ENCODE peak calls at places on chromosomes 2 and 18, in four cellular contexts. Q is neuronal stem cell, I is IMR-90, L is mesenchymal stem cell. Y is an unnamed sample.

GRCh38 chr2:19826874-19827273 is 74.9 kb downstream of the TTC32 start:
- DNase-seq in Q (no peak), I (no peak), L (no peak), Y (no peak)

GRCh38 chr2:121653035-121653434 is 3.8 kb upstream of the CLASP1 start:
- DNase-seq in Q (no peak), I (no peak), L (no peak), Y (no peak)

GRCh38 chr2:67514515-67514914 is 117.4 kb downstream of the ETAA1 start:
- DNase-seq in Q (no peak), I (peak; percentile 94), L (peak; percentile 79), Y (no peak)

GRCh38 chr18:51390695-51391094 is 193.2 kb upstream of the MEX3C start:
- DNase-seq in Q (no peak), I (no peak), L (peak; percentile 64), Y (no peak)

GRCh38 chr18:79944126-79944731 is 7.2 kb downstream of the SLC66A2 start:
- DNase-seq in Q (no peak), I (no peak), L (no peak), Y (peak; percentile 28)

GRCh38 chr2:12005886-12006681 is 259.7 kb downstream of the LPIN1 start:
- DNase-seq in Q (no peak), I (no peak), L (no peak), Y (no peak)

GRCh38 chr2:70541481-70542020 is 12.1 kb downstream of the TGFA start:
- DNase-seq in Q (no peak), I (no peak), L (no peak), Y (no peak)

GRCh38 chr2:190497428-190497827 is 37.1 kb downstream of the NEMP2 start:
- DNase-seq in Q (peak; percentile 9), I (no peak), L (no peak), Y (no peak)

GRCh38 chr2:224017976-224018375 is 21.1 kb downstream of the SERPINE2 start:
- DNase-seq in Q (no peak), I (no peak), L (no peak), Y (no peak)

GRCh38 chr18:1954583-1955312 is 616.6 kb downstream of the METTL4 start:
- DNase-seq in Q (no peak), I (no peak), L (no peak), Y (no peak)

GRCh38 chr2:96527052-96527964 is 9.2 kb upstream of the ARID5A start:
- DNase-seq in Q (peak; percentile 23), I (peak; percentile 18), L (peak; percentile 51), Y (peak; percentile 61)

GRCh38 chr2:128834853-128835252 is 516.2 kb upstream of the HS6ST1 start:
- DNase-seq in Q (no peak), I (no peak), L (no peak), Y (no peak)

GRCh38 chr2:100321181-100321880 is 970 bp downstream of the LONRF2 start:
- DNase-seq in Q (peak; percentile 33), I (peak; percentile 21), L (peak; percentile 8), Y (peak; percentile 82)

GRCh38 chr18:48833701-48834394 is 116.9 kb downstream of the SMAD7 start:
- DNase-seq in Q (no peak), I (peak; percentile 23), L (peak; percentile 56), Y (peak; percentile 23)

GRCh38 chr2:5877360-5877759 is 185.2 kb downstream of the SOX11 start:
- DNase-seq in Q (no peak), I (peak; percentile 84), L (no peak), Y (no peak)

GRCh38 chr18:8894823-8895222 is 189.5 kb downstream of the MTCL1 start:
- DNase-seq in Q (no peak), I (no peak), L (no peak), Y (no peak)

GRCh38 chr18:5628512-5629255 is 84.9 kb upstream of the EPB41L3 start:
- DNase-seq in Q (peak; percentile 42), I (peak; percentile 17), L (peak; percentile 7), Y (no peak)

GRCh38 chr2:47654790-47655562 is 128.0 kb upstream of the MSH6 start:
- DNase-seq in Q (no peak), I (no peak), L (no peak), Y (peak; percentile 59)

GRCh38 chr2:47656715-47657600 is 126.0 kb upstream of the MSH6 start:
- DNase-seq in Q (no peak), I (no peak), L (peak; percentile 29), Y (no peak)

GRCh38 chr2:47653036-47653435 is 129.9 kb upstream of the MSH6 start:
- DNase-seq in Q (no peak), I (no peak), L (no peak), Y (no peak)

GRCh38 chr2:47653909-47654789 is 128.8 kb upstream of the MSH6 start:
- DNase-seq in Q (peak; percentile 31), I (peak; percentile 5), L (no peak), Y (peak; percentile 71)

DNA sequence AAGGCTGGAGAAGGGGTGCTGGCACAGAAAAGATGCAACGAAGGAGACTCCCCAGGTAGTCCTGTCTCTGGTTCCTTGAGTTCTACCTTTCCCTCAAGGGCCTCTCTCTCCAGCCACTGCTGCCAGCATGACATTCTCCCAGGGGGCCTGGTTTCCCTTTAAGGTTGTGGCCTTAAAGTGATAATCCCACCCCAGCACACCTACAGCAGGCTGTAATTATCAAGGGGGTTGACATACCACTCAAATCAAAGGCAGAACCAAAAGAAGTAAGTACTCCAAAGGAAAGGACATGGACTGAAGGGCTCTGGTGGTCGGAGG is 127.4 kb upstream of the MSH6 start:
- DNase-seq in Q (no peak), I (no peak), L (no peak), Y (no peak)
- H3K14ac ChIP-seq in Q (no peak overlapping the region), I (no peak overlapping the region), L (no peak overlapping the region), Y (no peak overlapping the region)

GRCh38 chr2:95274291-95275150 is at the start of gene PROM2:
- DNase-seq in Q (no peak), I (no peak), L (no peak), Y (peak; percentile 91)

GRCh38 chr2:95276244-95276887 is 2.1 kb downstream of the PROM2 start:
- DNase-seq in Q (no peak), I (no peak), L (no peak), Y (no peak)

GRCh38 chr2:95275601-95276243 is 1.5 kb downstream of the PROM2 start:
- DNase-seq in Q (no peak), I (no peak), L (no peak), Y (no peak)

GRCh38 chr2:95273911-95274290 is 348 bp upstream of the PROM2 start:
- DNase-seq in Q (no peak), I (no peak), L (no peak), Y (no peak)

GRCh38 chr2:95275151-95275515 is 884 bp downstream of the PROM2 start:
- DNase-seq in Q (no peak), I (no peak), L (no peak), Y (no peak)
- H3K14ac ChIP-seq in Q (no peak overlapping the region), I (no peak overlapping the region), L (no peak overlapping the region), Y (no peak overlapping the region)

DNA sequence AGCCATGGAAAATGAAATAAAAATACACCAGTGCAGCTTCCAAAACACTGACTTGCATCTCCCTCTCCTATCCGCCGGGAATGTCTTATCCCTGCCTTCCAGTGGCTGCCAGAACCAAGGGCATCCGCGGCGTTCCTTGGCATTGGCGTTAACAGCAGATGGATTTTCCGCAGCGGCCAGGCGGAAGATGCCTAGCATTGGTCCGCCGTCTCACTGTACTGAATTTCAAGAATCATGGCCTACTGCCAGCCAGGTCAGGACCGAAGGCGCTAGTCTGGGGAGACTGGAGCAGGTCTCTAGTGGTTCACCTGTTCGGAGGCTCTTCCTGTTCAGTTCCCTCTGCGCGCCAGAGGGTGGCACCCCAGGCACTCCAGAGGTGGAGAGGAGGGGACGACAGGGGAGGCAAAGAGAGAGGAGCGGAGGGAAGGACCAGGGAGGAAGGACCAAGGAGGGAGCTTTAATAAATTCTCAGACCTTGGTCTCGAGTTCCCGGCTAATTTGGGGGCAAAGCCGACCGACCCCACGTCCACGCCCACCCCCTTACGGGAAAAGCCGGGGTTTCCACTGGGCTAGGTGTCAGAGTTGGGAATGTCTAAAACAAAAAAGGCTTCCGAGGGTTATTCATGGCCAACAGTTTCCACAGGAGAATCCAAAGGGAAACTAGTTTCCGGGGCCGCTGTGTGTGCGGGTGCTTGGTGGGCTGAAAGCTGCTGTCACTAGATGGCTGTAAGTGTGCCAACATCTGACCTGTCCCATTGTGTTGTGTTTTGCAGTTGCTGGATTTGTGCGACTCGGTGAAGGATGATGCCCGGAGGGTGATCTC is 3.7 kb upstream of the BCL2L11 start:
- DNase-seq in Q (peak; percentile 63), I (peak; percentile 71), L (peak; percentile 73), Y (peak; percentile 92)
- H3K14ac ChIP-seq in Q (no peak overlapping the region), I (no peak overlapping the region), L (no peak overlapping the region), Y (peak overlapping the region; percentile 55)

GRCh38 chr2:60433021-60433596 is 120.3 kb downstream of the BCL11A start:
- DNase-seq in Q (no peak), I (no peak), L (no peak), Y (no peak)
- H3K14ac ChIP-seq in Q (no peak overlapping the region), I (no peak overlapping the region), L (no peak overlapping the region), Y (no peak overlapping the region)

Y was measured in H9.